ENCODE peak calls at places on chromosomes 13 and 19, in six cellular contexts. A is H4; Y is T-helper 1 cell; L is fibroblast of mammary gland; G is Calu3; N is effector memory CD4-positive, alpha-beta T cell. X is an unnamed sample.

GRCh38 chr13:75867718-75868117 is 231.6 kb downstream of the LMO7 start:
- DNase-seq in A (no peak), Y (no peak), L (no peak), G (no peak), N (no peak), X (no peak)

GRCh38 chr13:110361365-110361911 is 54.4 kb downstream of the COL4A2 start:
- DNase-seq in A (no peak), Y (no peak), L (peak), G (no peak), N (no peak), X (peak)

GRCh38 chr19:49718511-49718910 is 27.6 kb downstream of the CPT1C start:
- DNase-seq in A (no peak), Y (no peak), L (no peak), G (no peak), N (no peak), X (no peak)

GRCh38 chr13:21458457-21458815 is 667 bp downstream of the ZDHHC20 start:
- DNase-seq in A (no peak), Y (no peak), L (no peak), G (peak), N (peak), X (no peak)

GRCh38 chr19:49217382-49217781 is 59.8 kb downstream of the TRPM4 start:
- DNase-seq in A (no peak), Y (no peak), L (no peak), G (no peak), N (no peak), X (peak)

GRCh38 chr13:25192936-25193335 is 20.8 kb upstream of the AMER2 start:
- DNase-seq in A (no peak), Y (no peak), L (no peak), G (no peak), N (no peak), X (no peak)

GRCh38 chr19:32269831-32270230 is 75.6 kb upstream of the ZNF507 start:
- DNase-seq in A (no peak), Y (no peak), L (no peak), G (no peak), N (no peak), X (no peak)

GRCh38 chr13:50123862-50124535 is 108.8 kb downstream of the KCNRG start:
- DNase-seq in A (peak), Y (peak), L (peak), G (peak), N (peak), X (peak)

X was measured in LHCN-M2.